ENCODE peak calls at places on chromosomes 1 and 21, in five cellular contexts. One of them, this sample, is unnamed.

GRCh38 chr1:85328713-85329376 is 52.4 kb upstream of the BCL10 start:
- DNase-seq in SW480: peak; percentile 92
- DNase-seq in T-helper 2 cell: no peak
- DNase-seq in neuronal stem cell: peak; percentile 6
- DNase-seq in left cardiac atrium: no peak
- DNase-seq in this sample: no peak

GRCh38 chr21:43313939-43314405 is 113.0 kb downstream of the SIK1 start:
- DNase-seq in left cardiac atrium: no peak
- DNase-seq in neuronal stem cell: no peak
- DNase-seq in SW480: no peak
- DNase-seq in T-helper 2 cell: no peak
- DNase-seq in this sample: no peak

GRCh38 chr1:105137543-105138444 is 1388.1 kb downstream of the AMY1C start:
- DNase-seq in SW480: no peak
- DNase-seq in T-helper 2 cell: no peak
- DNase-seq in left cardiac atrium: no peak
- DNase-seq in neuronal stem cell: peak; percentile 29
- DNase-seq in this sample: no peak

GRCh38 chr1:1440941-1441888 is 5.7 kb downstream of the VWA1 start:
- DNase-seq in T-helper 2 cell: peak; percentile 37
- DNase-seq in left cardiac atrium: peak; percentile 65
- DNase-seq in neuronal stem cell: no peak
- DNase-seq in SW480: no peak
- DNase-seq in this sample: peak; percentile 57

GRCh38 chr1:9672444-9672843 is 20.9 kb downstream of the PIK3CD start:
- DNase-seq in T-helper 2 cell: no peak
- DNase-seq in left cardiac atrium: no peak
- DNase-seq in neuronal stem cell: no peak
- DNase-seq in SW480: no peak
- DNase-seq in this sample: no peak

GRCh38 chr1:50422675-50422945 is 633 bp downstream of the DMRTA2 start:
- DNase-seq in neuronal stem cell: no peak
- DNase-seq in left cardiac atrium: no peak
- DNase-seq in SW480: no peak
- DNase-seq in T-helper 2 cell: no peak
- DNase-seq in this sample: no peak

GRCh38 chr1:90850181-90850924 is 133.3 kb upstream of the BARHL2 start:
- DNase-seq in left cardiac atrium: peak; percentile 37
- DNase-seq in T-helper 2 cell: no peak
- DNase-seq in neuronal stem cell: no peak
- DNase-seq in SW480: peak; percentile 40
- DNase-seq in this sample: peak; percentile 51

GRCh38 chr1:30911061-30911954 is 2.8 kb upstream of the SDC3 start:
- DNase-seq in SW480: peak; percentile 76
- DNase-seq in T-helper 2 cell: no peak
- DNase-seq in neuronal stem cell: peak; percentile 81
- DNase-seq in left cardiac atrium: peak; percentile 94
- DNase-seq in this sample: peak; percentile 91

GRCh38 chr1:21319447-21320407 is 29.5 kb upstream of the ECE1 start:
- DNase-seq in T-helper 2 cell: no peak
- DNase-seq in left cardiac atrium: no peak
- DNase-seq in SW480: no peak
- DNase-seq in neuronal stem cell: no peak
- DNase-seq in this sample: no peak

GRCh38 chr1:62088439-62088838 is 106.2 kb upstream of the L1TD1 start:
- DNase-seq in SW480: no peak
- DNase-seq in neuronal stem cell: no peak
- DNase-seq in left cardiac atrium: no peak
- DNase-seq in T-helper 2 cell: no peak
- DNase-seq in this sample: no peak

GRCh38 chr1:183841950-183842816 is 37.3 kb downstream of the RGL1 start:
- DNase-seq in T-helper 2 cell: no peak
- DNase-seq in left cardiac atrium: no peak
- DNase-seq in SW480: peak; percentile 36
- DNase-seq in neuronal stem cell: no peak
- DNase-seq in this sample: peak; percentile 95

GRCh38 chr1:11655263-11656079 is 794 bp downstream of the FBXO44 start:
- DNase-seq in SW480: no peak
- DNase-seq in T-helper 2 cell: no peak
- DNase-seq in left cardiac atrium: no peak
- DNase-seq in neuronal stem cell: no peak
- DNase-seq in this sample: no peak

GRCh38 chr1:228060458-228061190 is 21.9 kb upstream of the ARF1 start:
- DNase-seq in left cardiac atrium: no peak
- DNase-seq in SW480: peak; percentile 39
- DNase-seq in neuronal stem cell: no peak
- DNase-seq in T-helper 2 cell: no peak
- DNase-seq in this sample: peak; percentile 15

GRCh38 chr1:7984826-7985225 is 23.3 kb downstream of the PARK7 start:
- DNase-seq in SW480: no peak
- DNase-seq in T-helper 2 cell: no peak
- DNase-seq in neuronal stem cell: peak; percentile 31
- DNase-seq in left cardiac atrium: no peak
- DNase-seq in this sample: no peak

This sample was measured in cardiac muscle cell.